ENCODE peak calls at places on chromosomes 1 and 21, in six cellular contexts. B, W, E, N, V and Q are unnamed samples.

GRCh38 chr1:40802078-40803075 is 18.8 kb downstream of the KCNQ4 start:
- DNase-seq in B (peak), W (peak), E (peak), N (peak), V (no peak), Q (no peak)

GRCh38 chr1:19046972-19047371 is 90.5 kb upstream of the IFFO2 start:
- DNase-seq in B (no peak), W (no peak), E (no peak), N (no peak), V (no peak), Q (no peak)

GRCh38 chr1:178613271-178613945 is 100.5 kb downstream of the TEX35 start:
- DNase-seq in B (no peak), W (no peak), E (no peak), N (no peak), V (no peak), Q (no peak)

GRCh38 chr1:234231061-234231892 is 142.0 kb upstream of the COA6 start:
- DNase-seq in B (peak), W (no peak), E (no peak), N (no peak), V (no peak), Q (no peak)

GRCh38 chr1:6350416-6351088 is 43.0 kb downstream of the ACOT7 start:
- DNase-seq in B (no peak), W (peak), E (peak), N (peak), V (no peak), Q (no peak)

GRCh38 chr1:118988186-118989005 is at the start of gene TBX15:
- DNase-seq in B (peak), W (no peak), E (no peak), N (no peak), V (no peak), Q (no peak)

GRCh38 chr1:94422115-94422820 is 4.1 kb downstream of the ABCD3 start:
- DNase-seq in B (no peak), W (no peak), E (no peak), N (no peak), V (no peak), Q (no peak)

GRCh38 chr21:25385912-25386474 is 221.3 kb downstream of the MRPL39 start:
- DNase-seq in B (peak), W (peak), E (peak), N (no peak), V (peak), Q (peak)

GRCh38 chr1:156480015-156480368 is 20.6 kb downstream of the MEF2D start:
- DNase-seq in B (no peak), W (no peak), E (no peak), N (no peak), V (no peak), Q (no peak)

GRCh38 chr1:235679644-235680043 is 30.1 kb upstream of the GNG4 start:
- DNase-seq in B (no peak), W (no peak), E (no peak), N (no peak), V (no peak), Q (no peak)

GRCh38 chr1:110875216-110875731 is 2.3 kb downstream of the CD53 start:
- DNase-seq in B (no peak), W (no peak), E (peak), N (peak), V (no peak), Q (no peak)

GRCh38 chr1:159014851-159015250 is 5.1 kb downstream of the IFI16 start:
- DNase-seq in B (no peak), W (no peak), E (no peak), N (no peak), V (no peak), Q (no peak)

GRCh38 chr1:2470290-2471158 is 5.6 kb upstream of the PLCH2 start:
- DNase-seq in B (no peak), W (no peak), E (no peak), N (no peak), V (no peak), Q (no peak)

GRCh38 chr1:18010945-18011344 is 96.7 kb upstream of the IGSF21 start:
- DNase-seq in B (peak), W (no peak), E (no peak), N (no peak), V (no peak), Q (no peak)

GRCh38 chr1:25760871-25761270 is 39.1 kb upstream of the SELENON start:
- DNase-seq in B (no peak), W (no peak), E (no peak), N (no peak), V (no peak), Q (no peak)

GRCh38 chr1:168783424-168783823 is 54.4 kb upstream of the DPT start:
- DNase-seq in B (no peak), W (no peak), E (no peak), N (no peak), V (no peak), Q (no peak)

GRCh38 chr1:58721247-58721820 is 21.5 kb upstream of the MYSM1 start:
- DNase-seq in B (no peak), W (no peak), E (no peak), N (no peak), V (no peak), Q (no peak)

GRCh38 chr1:170221031-170221430 is 75.3 kb downstream of the NTMT2 start:
- DNase-seq in B (no peak), W (no peak), E (no peak), N (no peak), V (no peak), Q (no peak)

GRCh38 chr1:87979079-87979478 is 650.4 kb downstream of the LMO4 start:
- DNase-seq in B (no peak), W (no peak), E (no peak), N (no peak), V (no peak), Q (no peak)

GRCh38 chr1:196660912-196661311 is 9.1 kb downstream of the CFH start:
- DNase-seq in B (peak), W (no peak), E (no peak), N (no peak), V (no peak), Q (no peak)

GRCh38 chr21:45930231-45930760 is 51.3 kb upstream of the COL6A1 start:
- DNase-seq in B (no peak), W (no peak), E (no peak), N (no peak), V (no peak), Q (no peak)

GRCh38 chr1:232377494-232377770 is 252.5 kb downstream of the SIPA1L2 start:
- DNase-seq in B (no peak), W (no peak), E (no peak), N (no peak), V (no peak), Q (no peak)

GRCh38 chr21:45721656-45722055 is 78.1 kb downstream of the PCBP3 start:
- DNase-seq in B (no peak), W (no peak), E (no peak), N (no peak), V (no peak), Q (no peak)

GRCh38 chr1:215891673-215892072 is 324.6 kb downstream of the KCTD3 start:
- DNase-seq in B (no peak), W (no peak), E (no peak), N (no peak), V (no peak), Q (no peak)

GRCh38 chr1:27547220-27548116 is 56.5 kb downstream of the AHDC1 start:
- DNase-seq in B (peak), W (no peak), E (no peak), N (no peak), V (no peak), Q (no peak)

GRCh38 chr1:118147542-118147941 is 37.5 kb downstream of the SPAG17 start:
- DNase-seq in B (no peak), W (no peak), E (no peak), N (no peak), V (no peak), Q (no peak)

GRCh38 chr21:35615325-35615724 is 445.0 kb downstream of the SETD4 start:
- DNase-seq in B (no peak), W (no peak), E (no peak), N (no peak), V (no peak), Q (no peak)

GRCh38 chr1:52551476-52552235 is 1.2 kb downstream of the TUT4 start:
- DNase-seq in B (peak), W (no peak), E (no peak), N (peak), V (no peak), Q (peak)

GRCh38 chr1:218584418-218585155 is 239.5 kb downstream of the TGFB2 start:
- DNase-seq in B (no peak), W (no peak), E (no peak), N (no peak), V (no peak), Q (no peak)

GRCh38 chr1:152932170-152932811 is 14.7 kb upstream of the SPRR5 start:
- DNase-seq in B (no peak), W (no peak), E (no peak), N (no peak), V (no peak), Q (no peak)

GRCh38 chr1:199404191-199404590 is 623.3 kb upstream of the NR5A2 start:
- DNase-seq in B (peak), W (no peak), E (no peak), N (no peak), V (no peak), Q (no peak)

GRCh38 chr1:54965624-54966340 is 14.6 kb upstream of the TMEM61 start:
- DNase-seq in B (no peak), W (no peak), E (peak), N (peak), V (no peak), Q (peak)

GRCh38 chr1:210234254-210234747 is 1.7 kb downstream of the SERTAD4 start:
- DNase-seq in B (peak), W (no peak), E (no peak), N (no peak), V (no peak), Q (no peak)

GRCh38 chr1:97943354-97943753 is 22.5 kb upstream of the DPYD start:
- DNase-seq in B (no peak), W (no peak), E (no peak), N (no peak), V (no peak), Q (no peak)

GRCh38 chr1:234842726-234843641 is 233.0 kb upstream of the IRF2BP2 start:
- DNase-seq in B (no peak), W (no peak), E (no peak), N (no peak), V (no peak), Q (no peak)

GRCh38 chr1:204171751-204172178 is 5.6 kb upstream of the REN start:
- DNase-seq in B (peak), W (no peak), E (no peak), N (no peak), V (peak), Q (no peak)

GRCh38 chr1:2973661-2974593 is 47.3 kb upstream of the ACTRT2 start:
- DNase-seq in B (no peak), W (no peak), E (peak), N (no peak), V (no peak), Q (no peak)

GRCh38 chr1:168428063-168428731 is 115.6 kb downstream of the XCL2 start:
- DNase-seq in B (peak), W (no peak), E (no peak), N (no peak), V (no peak), Q (no peak)

GRCh38 chr1:72438270-72438669 is 155.9 kb upstream of the NEGR1 start:
- DNase-seq in B (no peak), W (no peak), E (no peak), N (no peak), V (no peak), Q (no peak)

DNA sequence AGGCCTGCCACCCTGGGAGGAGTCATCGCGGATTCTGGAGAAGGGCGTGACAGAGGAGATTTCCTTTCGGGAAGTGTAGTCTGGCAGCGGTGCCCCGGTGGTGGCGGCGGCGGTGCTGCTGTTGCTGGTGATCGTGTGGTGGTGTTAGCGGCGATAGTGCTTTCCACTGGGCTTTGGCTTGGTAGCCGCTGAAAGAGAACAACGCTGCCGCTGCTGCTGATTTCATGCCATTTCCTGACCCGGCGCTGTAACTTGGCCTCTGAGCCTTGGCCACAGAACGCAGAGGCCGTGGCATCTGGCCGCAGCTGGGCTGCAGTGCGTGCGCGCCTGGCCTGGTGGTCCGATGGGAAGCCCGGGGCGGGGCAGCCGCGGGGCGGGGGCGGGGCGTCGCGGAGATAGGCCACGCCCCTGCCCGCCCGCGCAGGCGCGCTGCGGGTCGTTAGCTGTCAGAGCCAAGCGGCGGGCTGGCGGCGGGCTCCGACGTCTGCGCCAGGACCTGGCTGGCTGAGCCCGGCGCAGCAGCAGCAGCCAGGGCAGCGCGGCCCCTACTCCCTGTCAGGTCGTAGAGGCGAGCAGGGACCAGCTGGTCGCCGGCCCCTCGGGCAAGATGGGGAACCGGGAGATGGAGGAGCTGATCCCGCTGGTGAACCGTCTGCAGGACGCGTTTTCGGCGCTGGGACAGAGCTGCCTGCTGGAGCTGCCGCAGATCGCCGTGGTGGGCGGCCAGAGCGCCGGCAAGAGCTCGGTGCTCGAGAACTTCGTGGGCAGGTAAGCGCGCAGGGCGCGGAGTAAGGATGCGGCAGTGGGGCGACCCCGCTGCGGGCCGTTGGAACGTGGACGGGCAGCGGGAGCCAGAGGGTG is at the start of gene DNM3:
- DNase-seq in B (peak), W (peak), E (peak), N (peak), V (no peak), Q (no peak)
- TF ChIP-seq POLR2AphosphoS5 in B (peak), W (peak), E (no peak), N (no peak), V (no peak), Q (peak)

DNA sequence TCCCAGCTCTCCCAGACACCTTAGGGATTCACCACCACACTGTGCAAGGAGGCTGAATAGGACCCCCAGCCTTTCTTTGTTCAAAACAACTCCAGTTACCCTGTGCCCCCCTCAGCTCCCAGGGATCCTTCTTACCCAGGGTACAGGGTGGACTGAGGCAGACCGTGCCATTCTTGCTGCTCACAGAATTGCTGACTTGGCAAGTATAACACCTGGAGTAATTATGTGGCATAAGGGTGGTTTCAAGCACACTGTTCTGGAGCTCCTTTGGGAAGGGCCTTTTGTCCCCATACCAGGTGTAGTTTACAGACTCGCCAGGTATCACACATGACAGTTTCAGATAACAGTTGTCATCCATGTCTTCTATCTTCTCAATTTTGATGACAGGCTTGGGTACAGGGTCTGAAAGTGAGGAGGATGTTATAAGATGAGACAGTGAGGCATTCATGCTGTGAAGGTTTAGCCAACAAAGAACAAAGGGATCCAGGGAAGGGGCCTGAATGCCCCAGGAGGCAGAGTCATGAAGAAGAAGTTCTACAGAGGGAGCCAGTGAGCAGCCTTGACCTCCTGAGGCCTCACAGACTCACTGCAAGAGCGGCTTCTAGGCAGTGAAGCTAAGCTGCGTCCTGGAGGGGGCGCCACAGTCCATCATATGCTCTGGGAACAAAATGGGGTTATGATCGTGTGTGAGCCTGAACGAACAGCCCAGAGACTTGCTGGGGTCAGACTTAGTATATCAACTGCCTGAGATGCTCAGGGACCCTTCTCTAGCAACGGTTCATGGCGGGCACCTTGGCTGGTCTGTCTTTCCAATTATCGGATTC is 30.3 kb downstream of the CD48 start:
- DNase-seq in B (peak), W (no peak), E (peak), N (peak), V (peak), Q (peak)
- TF ChIP-seq POLR2AphosphoS5 in B (no peak), W (no peak), E (no peak), N (no peak), V (no peak), Q (no peak)

GRCh38 chr1:201570158-201570885 is 31.4 kb downstream of the NAV1 start:
- DNase-seq in B (no peak), W (no peak), E (no peak), N (no peak), V (no peak), Q (no peak)

GRCh38 chr1:201568258-201568657 is 29.3 kb downstream of the NAV1 start:
- DNase-seq in B (no peak), W (no peak), E (no peak), N (no peak), V (no peak), Q (no peak)

GRCh38 chr1:201568859-201569294 is 29.9 kb downstream of the NAV1 start:
- DNase-seq in B (no peak), W (no peak), E (no peak), N (no peak), V (no peak), Q (no peak)

GRCh38 chr1:201573030-201573429 is 34.1 kb downstream of the NAV1 start:
- DNase-seq in B (no peak), W (no peak), E (no peak), N (no peak), V (no peak), Q (no peak)

DNA sequence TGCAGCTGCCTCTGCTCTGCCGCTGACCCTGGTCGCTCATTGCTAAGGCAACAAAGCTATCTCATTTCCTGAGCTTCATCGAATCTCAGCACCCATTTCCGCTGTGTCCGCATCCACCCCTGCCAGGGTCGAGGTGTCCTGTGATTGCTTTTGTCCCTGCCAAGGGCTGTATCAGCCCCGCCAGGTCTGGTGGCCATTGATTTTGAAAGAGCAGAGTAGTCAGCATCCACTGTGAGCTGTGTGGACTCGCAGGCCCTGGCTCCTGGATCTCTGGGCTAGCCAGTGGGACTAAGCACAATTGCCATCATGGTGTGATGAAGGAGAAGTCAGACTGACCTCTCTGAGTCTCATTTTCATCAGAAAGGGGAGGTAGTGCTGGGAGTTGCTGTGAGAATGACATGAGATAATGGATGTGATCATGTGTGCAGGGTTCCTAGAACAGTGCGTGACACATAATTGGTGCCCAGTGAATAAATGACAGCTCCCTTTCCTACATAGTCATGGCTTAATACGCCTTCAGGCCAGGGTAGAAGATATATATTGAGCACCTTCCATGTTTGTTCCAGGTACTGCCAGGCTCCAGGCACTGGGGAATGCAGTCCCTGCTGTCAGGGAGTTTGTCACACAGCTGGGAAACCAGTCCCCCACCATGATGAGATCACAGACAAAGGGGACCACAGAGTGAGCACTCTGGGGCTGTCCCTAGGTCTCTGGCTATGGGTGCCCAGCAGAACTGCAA is 32.1 kb downstream of the NAV1 start:
- DNase-seq in B (no peak), W (no peak), E (no peak), N (no peak), V (no peak), Q (no peak)
- TF ChIP-seq POLR2AphosphoS5 in B (no peak), W (no peak), E (no peak), N (no peak), V (no peak), Q (no peak)

DNA sequence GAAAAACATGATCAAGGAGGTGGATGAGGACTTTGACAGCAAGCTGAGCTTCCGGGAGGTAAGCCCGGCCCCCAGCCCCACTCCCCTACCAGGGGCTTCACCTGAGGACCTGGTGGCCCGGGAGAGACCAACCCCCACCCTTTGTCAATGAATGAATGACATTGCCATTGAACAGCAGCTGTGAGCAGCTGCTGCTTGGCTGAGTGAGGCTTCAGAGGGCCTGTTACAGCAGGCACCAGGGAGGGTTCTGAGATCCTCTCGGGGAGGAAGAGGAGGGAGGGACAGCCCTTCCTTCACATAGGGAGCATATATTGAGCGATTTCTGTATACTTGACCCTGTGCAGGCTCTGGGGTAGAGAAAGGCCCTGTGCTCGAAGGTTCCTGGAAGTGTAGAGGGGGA is 12.3 kb upstream of the CTRC start:
- DNase-seq in B (no peak), W (no peak), E (no peak), N (no peak), V (no peak), Q (no peak)
- TF ChIP-seq POLR2AphosphoS5 in B (no peak), W (no peak), E (no peak), N (no peak), V (no peak), Q (no peak)

GRCh38 chr1:67831850-67832513 is 1.3 kb downstream of the GNG12 start:
- DNase-seq in B (peak), W (peak), E (peak), N (peak), V (no peak), Q (peak)
- TF ChIP-seq POLR2AphosphoS5 in B (no peak), W (peak), E (peak), N (peak), V (peak), Q (peak)